ENCODE peak calls at places on chromosomes 13 and 19, in six cellular contexts. E, Z, X, M, S and D are unnamed samples.

GRCh38 chr19:38006361-38007045 is 99.5 kb downstream of the SIPA1L3 start:
- DNase-seq in S (no peak), Z (no peak), E (no peak), M (no peak), X (no peak), D (no peak)

GRCh38 chr19:47145639-47146486 is 15.2 kb downstream of the SAE1 start:
- DNase-seq in S (no peak), Z (no peak), E (no peak), M (no peak), X (no peak), D (no peak)

GRCh38 chr19:43078311-43078710 is 4.2 kb downstream of the PSG2 start:
- DNase-seq in S (no peak), M (no peak), Z (no peak), X (no peak), E (no peak), D (peak; percentile 10)

GRCh38 chr13:98246538-98247172 is 69.6 kb upstream of the RNF113B start:
- DNase-seq in S (no peak), X (no peak), M (peak; percentile 34), Z (no peak), E (no peak), D (no peak)

GRCh38 chr19:42270346-42271044 is 1.4 kb downstream of the CIC start:
- DNase-seq in E (no peak), S (peak; percentile 83), Z (peak; percentile 71), X (no peak), M (no peak), D (peak; percentile 69)

GRCh38 chr13:33207616-33207964 is 78.0 kb downstream of the STARD13 start:
- DNase-seq in S (no peak), Z (no peak), E (no peak), M (no peak), X (no peak), D (no peak)

GRCh38 chr19:30077851-30078355 is 135.9 kb downstream of the URI1 start:
- DNase-seq in E (no peak), Z (no peak), M (no peak), X (no peak), S (no peak), D (no peak)

GRCh38 chr13:28747851-28748250 is 29.1 kb upstream of the SLC46A3 start:
- DNase-seq in Z (no peak), E (no peak), S (no peak), X (no peak), M (no peak), D (no peak)

GRCh38 chr13:74990992-74991391 is 491.0 kb downstream of the TBC1D4 start:
- DNase-seq in M (no peak), S (no peak), E (no peak), X (no peak), Z (no peak), D (no peak)